ENCODE peak calls at places on chromosomes 2 and 18, in five cellular contexts. One of them, this sample, is unnamed.

GRCh38 chr2:102355526-102356380 is at the start of gene IL18R1:
- DNase-seq in mesenchymal stem cell: peak
- DNase-seq in H9: peak
- DNase-seq in neuronal stem cell: peak
- DNase-seq in IMR-90: peak
- DNase-seq in this sample: peak

GRCh38 chr2:71463342-71463654 is 9.9 kb downstream of the DYSF start:
- DNase-seq in H9: peak
- DNase-seq in mesenchymal stem cell: no peak
- DNase-seq in neuronal stem cell: no peak
- DNase-seq in IMR-90: no peak
- DNase-seq in this sample: no peak

GRCh38 chr2:209425082-209426071 is 1.5 kb downstream of the MAP2 start:
- DNase-seq in H9: peak
- DNase-seq in neuronal stem cell: no peak
- DNase-seq in mesenchymal stem cell: peak
- DNase-seq in IMR-90: peak
- DNase-seq in this sample: peak

GRCh38 chr2:39069890-39070289 is 51.0 kb downstream of the SOS1 start:
- DNase-seq in H9: no peak
- DNase-seq in neuronal stem cell: no peak
- DNase-seq in mesenchymal stem cell: no peak
- DNase-seq in IMR-90: no peak
- DNase-seq in this sample: no peak

GRCh38 chr18:48297139-48297538 is 112.0 kb downstream of the ZBTB7C start:
- DNase-seq in mesenchymal stem cell: no peak
- DNase-seq in IMR-90: no peak
- DNase-seq in H9: no peak
- DNase-seq in neuronal stem cell: no peak
- DNase-seq in this sample: no peak

GRCh38 chr2:37555457-37555856 is 116.0 kb downstream of the CDC42EP3 start:
- DNase-seq in mesenchymal stem cell: no peak
- DNase-seq in H9: no peak
- DNase-seq in neuronal stem cell: no peak
- DNase-seq in IMR-90: no peak
- DNase-seq in this sample: no peak

GRCh38 chr2:177724398-177725287 is 332.1 kb downstream of the AGPS start:
- DNase-seq in IMR-90: peak
- DNase-seq in H9: peak
- DNase-seq in mesenchymal stem cell: peak
- DNase-seq in neuronal stem cell: peak
- DNase-seq in this sample: peak

GRCh38 chr2:207173651-207174050 is 7.9 kb upstream of the KLF7 start:
- DNase-seq in IMR-90: no peak
- DNase-seq in neuronal stem cell: no peak
- DNase-seq in mesenchymal stem cell: no peak
- DNase-seq in H9: no peak
- DNase-seq in this sample: no peak

GRCh38 chr2:105698820-105699219 is 45.9 kb upstream of the NCK2 start:
- DNase-seq in IMR-90: no peak
- DNase-seq in neuronal stem cell: no peak
- DNase-seq in H9: no peak
- DNase-seq in mesenchymal stem cell: no peak
- DNase-seq in this sample: no peak

GRCh38 chr2:46839045-46839444 is 76.6 kb downstream of the MCFD2 start:
- DNase-seq in H9: no peak
- DNase-seq in neuronal stem cell: no peak
- DNase-seq in mesenchymal stem cell: no peak
- DNase-seq in IMR-90: no peak
- DNase-seq in this sample: no peak

GRCh38 chr2:61471905-61472805 is 1.3 kb upstream of the USP34 start:
- DNase-seq in IMR-90: peak
- DNase-seq in neuronal stem cell: no peak
- DNase-seq in H9: no peak
- DNase-seq in mesenchymal stem cell: peak
- DNase-seq in this sample: peak

GRCh38 chr2:172765664-172766063 is 30.0 kb downstream of the RAPGEF4 start:
- DNase-seq in mesenchymal stem cell: no peak
- DNase-seq in neuronal stem cell: no peak
- DNase-seq in IMR-90: no peak
- DNase-seq in H9: no peak
- DNase-seq in this sample: no peak

GRCh38 chr2:172762554-172762953 is 26.9 kb downstream of the RAPGEF4 start:
- DNase-seq in H9: no peak
- DNase-seq in mesenchymal stem cell: no peak
- DNase-seq in IMR-90: no peak
- DNase-seq in neuronal stem cell: no peak
- DNase-seq in this sample: peak

GRCh38 chr2:172761306-172761705 is 25.7 kb downstream of the RAPGEF4 start:
- DNase-seq in IMR-90: no peak
- DNase-seq in mesenchymal stem cell: no peak
- DNase-seq in neuronal stem cell: no peak
- DNase-seq in H9: no peak
- DNase-seq in this sample: no peak
- H3K23ac ChIP-seq in IMR-90: no peak
- H3K23ac ChIP-seq in mesenchymal stem cell: no peak
- H3K23ac ChIP-seq in neuronal stem cell: no peak
- H3K23ac ChIP-seq in H9: no peak
- H3K23ac ChIP-seq in this sample: no peak

DNA sequence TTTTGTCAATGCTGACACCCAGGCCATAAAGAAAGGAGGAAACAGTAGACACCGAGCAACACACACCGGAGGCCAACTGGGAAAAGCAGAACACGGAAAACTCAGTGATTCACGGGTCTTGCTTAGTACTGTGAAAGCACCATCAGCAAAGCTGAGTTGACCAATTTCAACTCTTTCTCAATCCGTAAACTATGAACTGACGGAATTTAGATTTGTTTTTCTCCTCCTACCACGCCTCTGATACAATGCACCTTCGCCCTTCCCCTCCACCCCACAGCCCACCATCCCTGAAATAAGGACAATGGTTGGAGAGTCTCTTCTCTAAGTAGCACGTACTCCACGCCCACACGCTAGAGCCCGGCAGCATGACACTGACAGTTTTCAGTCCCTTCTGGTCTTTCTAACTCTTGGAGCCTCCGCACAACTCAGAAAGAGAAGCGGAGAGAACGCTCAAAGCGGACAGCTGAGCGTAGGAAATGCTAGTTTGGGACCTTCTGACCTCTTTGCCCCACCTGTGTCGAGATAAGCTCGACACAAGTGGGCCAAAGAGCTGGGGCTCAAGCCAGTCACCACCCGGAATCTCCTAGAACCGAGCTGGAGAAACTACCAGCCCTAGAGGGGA is 675 bp downstream of the LNPK start:
- DNase-seq in neuronal stem cell: no peak
- DNase-seq in H9: no peak
- DNase-seq in IMR-90: peak
- DNase-seq in mesenchymal stem cell: peak
- DNase-seq in this sample: peak
- H3K23ac ChIP-seq in neuronal stem cell: peak
- H3K23ac ChIP-seq in H9: no peak
- H3K23ac ChIP-seq in IMR-90: peak
- H3K23ac ChIP-seq in mesenchymal stem cell: peak
- H3K23ac ChIP-seq in this sample: no peak

GRCh38 chr18:74427442-74428112 is 29.5 kb downstream of the DIPK1C start:
- DNase-seq in H9: no peak
- DNase-seq in IMR-90: no peak
- DNase-seq in mesenchymal stem cell: no peak
- DNase-seq in neuronal stem cell: no peak
- DNase-seq in this sample: no peak
- H3K23ac ChIP-seq in H9: no peak
- H3K23ac ChIP-seq in IMR-90: no peak
- H3K23ac ChIP-seq in mesenchymal stem cell: no peak
- H3K23ac ChIP-seq in neuronal stem cell: no peak
- H3K23ac ChIP-seq in this sample: no peak

DNA sequence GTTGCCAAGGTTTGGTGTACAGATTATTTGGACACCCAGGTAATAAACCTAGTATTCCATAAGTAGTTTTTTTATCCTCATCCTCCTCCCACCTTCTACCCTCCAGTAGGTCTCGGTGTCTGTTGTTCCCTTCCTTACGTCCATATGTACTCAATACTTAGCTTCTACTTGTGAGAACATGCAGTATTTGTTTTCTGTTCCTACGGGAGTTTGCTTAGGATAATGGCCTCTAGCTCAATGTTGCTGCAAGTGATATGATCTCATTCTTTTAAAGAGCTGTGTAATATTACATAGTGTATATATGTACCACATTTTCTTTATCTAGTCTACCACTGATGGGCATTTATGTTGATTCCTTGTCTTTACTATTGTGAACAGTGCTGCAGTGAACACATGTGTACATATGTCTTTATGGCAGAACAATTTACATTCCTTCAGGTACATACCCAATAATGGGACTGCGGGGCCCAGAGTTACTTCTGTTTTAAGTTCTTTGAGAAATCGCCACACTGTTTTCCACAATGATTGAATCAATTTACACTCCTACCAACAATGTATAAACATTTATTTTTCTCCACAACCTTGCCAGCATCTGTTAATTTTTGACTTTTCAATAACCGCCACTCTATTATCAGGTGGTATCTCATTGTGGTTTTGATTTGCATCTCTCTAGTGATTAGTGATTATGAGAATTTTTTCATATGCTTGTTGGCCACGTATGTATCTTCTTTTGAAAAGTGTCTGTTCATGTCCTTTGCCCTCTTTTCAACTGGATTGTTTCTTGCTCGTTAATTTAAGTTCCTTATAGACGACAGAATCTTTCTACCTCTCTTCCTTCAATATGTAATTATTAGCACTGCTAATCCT is 88.0 kb downstream of the MEMO1 start:
- DNase-seq in IMR-90: no peak
- DNase-seq in mesenchymal stem cell: no peak
- DNase-seq in neuronal stem cell: no peak
- DNase-seq in H9: no peak
- DNase-seq in this sample: no peak
- H3K23ac ChIP-seq in IMR-90: no peak
- H3K23ac ChIP-seq in mesenchymal stem cell: no peak
- H3K23ac ChIP-seq in neuronal stem cell: no peak
- H3K23ac ChIP-seq in H9: no peak
- H3K23ac ChIP-seq in this sample: no peak

DNA sequence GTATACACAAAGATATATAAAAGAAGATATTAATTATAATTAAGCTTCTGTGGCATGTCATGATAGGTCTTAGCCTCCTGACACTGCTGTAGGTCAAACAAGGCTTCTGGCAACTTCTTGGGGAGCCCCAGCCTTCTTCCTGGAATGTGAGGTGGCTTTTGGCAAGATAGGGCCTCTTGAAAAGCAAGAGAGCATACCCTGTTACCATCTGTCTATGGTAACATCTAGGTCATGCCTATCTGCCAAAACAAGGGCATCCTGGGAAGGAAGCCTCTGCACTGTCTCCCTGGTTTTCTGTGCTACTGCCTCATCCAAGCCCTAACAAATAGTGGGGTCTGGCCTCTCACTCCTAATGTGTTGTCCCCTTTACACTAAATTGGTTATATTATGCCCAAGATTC is 70.9 kb downstream of the CCDC148 start:
- DNase-seq in mesenchymal stem cell: no peak
- DNase-seq in H9: no peak
- DNase-seq in neuronal stem cell: no peak
- DNase-seq in IMR-90: no peak
- DNase-seq in this sample: no peak
- H3K23ac ChIP-seq in mesenchymal stem cell: no peak
- H3K23ac ChIP-seq in H9: no peak
- H3K23ac ChIP-seq in neuronal stem cell: no peak
- H3K23ac ChIP-seq in IMR-90: no peak
- H3K23ac ChIP-seq in this sample: no peak